ENCODE peak calls at places on chromosome 22, in four cellular contexts. T is fibroblast of pulmonary artery; O is HEK293T; J is naive thymus-derived CD4-positive, alpha-beta T cell. H is an unnamed sample.

GRCh38 chr22:37266581-37267127 is 15.7 kb upstream of the CYTH4 start:
- DNase-seq in T (no peak), O (no peak), J (no peak), H (peak; percentile 13)

GRCh38 chr22:20127318-20127868 is 4.2 kb upstream of the ZDHHC8 start:
- DNase-seq in T (no peak), O (no peak), J (no peak), H (no peak)

GRCh38 chr22:49240016-49240380 is 587.7 kb downstream of the BRD1 start:
- DNase-seq in T (no peak), O (no peak), J (no peak), H (no peak)

GRCh38 chr22:35961480-35961902 is 67.1 kb downstream of the RBFOX2 start:
- DNase-seq in T (peak; percentile 92), O (peak; percentile 53), J (no peak), H (peak; percentile 38)

GRCh38 chr22:38315801-38316339 is 1.4 kb downstream of the CSNK1E start:
- DNase-seq in T (no peak), O (no peak), J (peak; percentile 50), H (no peak)

GRCh38 chr22:19723165-19723989 is at the start of gene GP1BB:
- DNase-seq in T (peak; percentile 20), O (peak; percentile 65), J (peak; percentile 35), H (peak; percentile 84)

GRCh38 chr22:39967103-39967829 is 7.1 kb downstream of the TMA7B start:
- DNase-seq in T (peak; percentile 61), O (no peak), J (no peak), H (no peak)

GRCh38 chr22:19955241-19956128 is 13.9 kb upstream of the TXNRD2 start:
- DNase-seq in T (no peak), O (no peak), J (no peak), H (peak; percentile 58)

GRCh38 chr22:35835998-35836691 is 118.5 kb downstream of the APOL5 start:
- DNase-seq in T (peak; percentile 90), O (peak; percentile 48), J (no peak), H (peak; percentile 70)

H was measured in left ventricle myocardium superior.